ENCODE peak calls at places on chromosome 7, in nine cellular contexts. N is GM20000, L is prostate gland, Q is AG09319, E is endothelial cell, S is cardiac fibroblast, H is BE2C, Y is foreskin fibroblast, W is AG09309. G is an unnamed sample.
A peak's percentile ranks its signal among the peaks of the same experiment; 100 is the strongest.

GRCh38 chr7:68828575-68828974 is 769.7 kb upstream of the AUTS2 start:
- DNase-seq in W (no peak), Q (no peak), L (no peak), H (no peak), E (no peak), S (no peak), Y (no peak), N (no peak), G (no peak)

GRCh38 chr7:22443370-22444180 is 56.4 kb downstream of the STEAP1B start:
- DNase-seq in N (no peak), S (no peak), E (no peak), H (no peak), Y (peak; percentile 41), L (no peak), Q (no peak), W (no peak), G (no peak)

GRCh38 chr7:157712666-157713235 is 375.9 kb downstream of the DNAJB6 start:
- DNase-seq in S (no peak), H (no peak), Q (no peak), L (no peak), N (no peak), E (no peak), Y (no peak), W (no peak), G (no peak)

GRCh38 chr7:47905071-47905920 is 43.0 kb downstream of the PKD1L1 start:
- DNase-seq in Y (no peak), H (no peak), Q (no peak), N (no peak), S (peak; percentile 11), L (no peak), E (no peak), W (no peak), G (no peak)

GRCh38 chr7:30976381-30976780 is 12.6 kb downstream of the GHRHR start:
- DNase-seq in W (no peak), H (no peak), L (no peak), Q (no peak), S (no peak), N (no peak), Y (no peak), E (no peak), G (no peak)

GRCh38 chr7:82319674-82320118 is 123.9 kb downstream of the CACNA2D1 start:
- DNase-seq in L (peak; percentile 71), Q (peak; percentile 84), Y (peak; percentile 96), S (peak; percentile 91), W (peak; percentile 74), N (no peak), E (no peak), H (peak; percentile 97), G (peak; percentile 21)

GRCh38 chr7:1120791-1121190 is 32.9 kb downstream of the GPER1 start:
- DNase-seq in S (no peak), Y (peak; percentile 20), W (peak; percentile 62), L (no peak), H (no peak), E (no peak), Q (no peak), N (no peak), G (no peak)

GRCh38 chr7:6614941-6615737 is at the start of gene ZNF853:
- DNase-seq in H (no peak), Y (no peak), S (no peak), W (no peak), E (peak; percentile 45), L (no peak), N (no peak), Q (no peak), G (peak; percentile 73)

GRCh38 chr7:70630647-70631457 is 501.1 kb upstream of the GALNT17 start:
- DNase-seq in L (no peak), Q (no peak), N (no peak), E (no peak), Y (peak; percentile 53), S (peak; percentile 40), H (peak; percentile 54), W (no peak), G (peak; percentile 81)

GRCh38 chr7:24980695-24981543 is 941 bp upstream of the OSBPL3 start:
- DNase-seq in H (no peak), W (no peak), Y (peak; percentile 79), N (peak; percentile 59), E (no peak), Q (no peak), L (no peak), S (peak; percentile 36), G (peak; percentile 8)

GRCh38 chr7:585229-585711 is 65.6 kb upstream of the PDGFA start:
- DNase-seq in Q (no peak), N (no peak), L (no peak), E (no peak), Y (no peak), W (no peak), H (no peak), S (peak; percentile 42), G (no peak)

GRCh38 chr7:70208236-70209063 is 610.2 kb downstream of the AUTS2 start:
- DNase-seq in Q (no peak), E (no peak), H (no peak), Y (no peak), W (no peak), L (no peak), S (no peak), N (no peak), G (no peak)

GRCh38 chr7:42624471-42624870 is 287.4 kb downstream of the C7orf25 start:
- DNase-seq in N (no peak), L (no peak), Q (no peak), W (no peak), H (no peak), E (no peak), S (no peak), Y (peak; percentile 63), G (no peak)

GRCh38 chr7:152145853-152146466 is 120.5 kb downstream of the GALNT11 start:
- DNase-seq in Y (peak; percentile 78), Q (peak; percentile 28), W (peak; percentile 45), H (peak; percentile 34), E (peak; percentile 43), L (peak; percentile 38), S (peak; percentile 89), N (no peak), G (peak; percentile 28)

GRCh38 chr7:5636914-5637313 is 144.5 kb downstream of the RNF216 start:
- DNase-seq in Q (peak; percentile 79), Y (peak; percentile 95), H (no peak), L (no peak), W (peak; percentile 52), E (peak; percentile 55), S (peak; percentile 93), N (no peak), G (no peak)

GRCh38 chr7:94266278-94266677 is 128.4 kb upstream of the COL1A2 start:
- DNase-seq in W (no peak), Q (peak; percentile 20), Y (peak; percentile 75), E (no peak), S (peak; percentile 86), N (no peak), H (no peak), L (no peak), G (no peak)

GRCh38 chr7:41027428-41028115 is 675.3 kb downstream of the INHBA start:
- DNase-seq in Y (peak; percentile 83), E (no peak), W (peak; percentile 97), Q (peak; percentile 65), L (no peak), S (peak; percentile 80), H (no peak), N (no peak), G (no peak)

DNA sequence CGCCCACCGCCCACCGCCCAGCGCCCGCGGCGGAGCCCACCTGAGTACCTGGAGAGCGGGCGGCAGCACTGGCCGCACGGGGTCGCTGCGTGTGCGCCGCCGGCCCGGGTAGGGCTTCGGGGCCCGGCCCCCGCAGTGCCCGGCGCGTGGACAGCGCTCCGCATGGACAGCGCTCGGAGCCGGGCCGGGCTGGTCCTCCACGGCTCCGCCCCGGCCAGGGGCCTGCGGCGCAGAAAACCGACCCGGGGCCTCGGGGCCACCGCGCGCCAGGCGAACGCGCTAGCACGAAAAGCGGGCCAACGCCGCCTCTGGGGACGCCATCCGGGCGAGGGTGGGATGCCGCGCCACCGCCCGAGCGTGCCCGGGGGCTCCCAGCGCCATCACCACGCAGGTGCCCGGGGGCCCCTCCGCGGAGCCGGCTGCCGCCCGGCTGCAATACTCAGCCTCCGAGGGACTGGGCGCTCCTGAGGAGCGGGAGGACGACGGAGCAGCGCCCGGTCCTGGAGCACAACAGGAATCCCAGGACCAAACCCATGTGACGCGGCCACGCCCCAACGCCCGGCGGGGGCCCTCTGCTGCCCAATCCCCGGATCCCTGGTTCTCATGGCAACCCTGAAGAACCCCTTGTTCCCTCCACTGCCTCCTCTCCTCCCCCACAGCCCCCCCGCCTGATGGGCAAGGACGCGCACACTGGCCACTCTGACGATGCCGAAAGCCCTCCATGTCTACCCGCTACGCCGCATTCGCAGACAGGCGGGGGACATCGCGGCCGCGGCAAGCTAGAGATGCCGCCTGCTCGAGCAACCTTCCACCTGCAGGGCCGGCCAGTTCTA is at the start of gene GRB10:
- DNase-seq in E (peak; percentile 36), N (no peak), S (peak; percentile 42), Y (peak; percentile 65), H (no peak), W (no peak), Q (no peak), L (no peak), G (peak; percentile 65)
- TF ChIP-seq CTCF in E (no peak), N (no peak), S (peak; percentile 2), Y (no peak), H (no peak), W (peak; percentile 14), Q (peak; percentile 19), L (peak; percentile 8), G (no peak)

DNA sequence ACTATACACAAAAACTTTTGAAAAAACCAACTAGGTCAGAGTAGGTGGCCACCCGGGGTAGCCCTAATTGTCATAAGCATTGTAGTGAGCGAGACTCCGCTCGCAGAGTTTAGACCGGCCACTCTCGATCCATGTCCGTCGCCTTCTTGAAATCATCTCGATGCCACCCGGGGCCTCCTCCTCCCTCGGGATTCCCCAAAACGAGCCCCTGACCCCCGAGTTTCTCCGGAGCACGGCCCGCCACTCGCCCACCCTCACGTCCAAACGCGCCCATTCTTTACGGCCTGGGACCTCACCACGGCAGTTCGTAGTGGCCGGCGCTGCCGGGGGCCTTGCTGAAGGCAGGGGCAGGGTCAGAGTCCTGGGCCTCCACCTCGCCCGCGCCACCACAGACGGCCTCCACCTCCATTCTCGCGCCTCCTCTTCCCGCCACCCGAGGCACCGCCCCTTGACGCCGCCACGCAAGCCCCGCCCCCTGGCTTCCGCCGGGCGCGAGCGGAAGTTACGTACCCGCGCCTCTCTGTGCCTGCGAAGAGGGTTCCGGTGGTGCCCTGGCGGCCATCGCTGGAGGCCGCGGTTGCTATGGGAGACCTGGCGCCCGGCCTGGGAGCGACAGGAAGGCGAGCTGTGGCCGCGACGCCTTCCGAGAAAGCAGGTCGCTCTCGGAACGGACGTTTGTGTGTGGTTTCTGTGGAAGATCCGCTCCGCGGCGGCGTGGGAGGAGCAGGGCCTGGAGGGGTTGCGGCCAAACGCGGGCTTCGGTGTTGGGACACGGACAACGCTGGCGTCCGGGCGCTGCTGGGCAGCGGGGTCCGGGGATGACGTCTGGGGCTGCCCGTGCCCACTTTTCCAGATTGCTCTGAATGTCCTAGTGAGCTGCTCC is at the start of gene RFC2:
- DNase-seq in L (peak; percentile 95), H (peak; percentile 98), S (peak; percentile 98), N (peak; percentile 96), Q (peak; percentile 88), W (peak; percentile 75), Y (peak; percentile 99), E (peak; percentile 99), G (peak; percentile 99)
- TF ChIP-seq CTCF in L (peak; percentile 30), H (no peak), S (peak; percentile 15), N (no peak), Q (no peak), W (peak; percentile 32), Y (peak; percentile 3), E (peak; percentile 35), G (no peak)

GRCh38 chr7:156080596-156080995 is 268.3 kb upstream of the SHH start:
- DNase-seq in E (no peak), S (no peak), Q (no peak), Y (no peak), W (no peak), N (no peak), H (no peak), L (no peak), G (no peak)
- TF ChIP-seq CTCF in E (no peak), S (no peak), Q (no peak), Y (no peak), W (no peak), N (no peak), H (no peak), L (no peak), G (no peak)

GRCh38 chr7:132121987-132122386 is 454.3 kb downstream of the PLXNA4 start:
- DNase-seq in H (no peak), N (no peak), Q (no peak), L (no peak), E (no peak), S (no peak), Y (no peak), W (no peak), G (no peak)
- TF ChIP-seq CTCF in H (no peak), N (no peak), Q (no peak), L (no peak), E (no peak), S (no peak), Y (no peak), W (no peak), G (no peak)